ENCODE peak calls at places on chromosomes 13 and 19, in nine cellular contexts. One of them, this sample, is unnamed.

GRCh38 chr13:98206946-98207345 is 29.9 kb upstream of the RNF113B start:
- DNase-seq in osteoblast: peak
- DNase-seq in foreskin keratinocyte: peak
- DNase-seq in transverse colon: no peak
- DNase-seq in A549: no peak
- DNase-seq in Peyer's patch: no peak
- DNase-seq in thoracic aorta: no peak
- DNase-seq in tibial artery: no peak
- DNase-seq in astrocyte: peak
- DNase-seq in this sample: no peak

GRCh38 chr19:3683405-3683865 is 16.8 kb downstream of the PIP5K1C start:
- DNase-seq in osteoblast: no peak
- DNase-seq in foreskin keratinocyte: no peak
- DNase-seq in transverse colon: no peak
- DNase-seq in A549: no peak
- DNase-seq in Peyer's patch: no peak
- DNase-seq in thoracic aorta: no peak
- DNase-seq in tibial artery: no peak
- DNase-seq in astrocyte: peak
- DNase-seq in this sample: no peak

GRCh38 chr13:113969973-113970611 is 3.8 kb downstream of the C13orf46 start:
- DNase-seq in osteoblast: no peak
- DNase-seq in foreskin keratinocyte: no peak
- DNase-seq in transverse colon: peak
- DNase-seq in A549: no peak
- DNase-seq in Peyer's patch: peak
- DNase-seq in thoracic aorta: peak
- DNase-seq in tibial artery: no peak
- DNase-seq in astrocyte: no peak
- DNase-seq in this sample: no peak

GRCh38 chr19:47284324-47284899 is 9.7 kb downstream of the INAFM1 start:
- DNase-seq in osteoblast: peak
- DNase-seq in foreskin keratinocyte: no peak
- DNase-seq in transverse colon: no peak
- DNase-seq in A549: peak
- DNase-seq in Peyer's patch: peak
- DNase-seq in thoracic aorta: no peak
- DNase-seq in tibial artery: no peak
- DNase-seq in astrocyte: peak
- DNase-seq in this sample: no peak

GRCh38 chr19:6738726-6739389 is 622 bp upstream of the TRIP10 start:
- DNase-seq in osteoblast: no peak
- DNase-seq in foreskin keratinocyte: no peak
- DNase-seq in transverse colon: peak
- DNase-seq in A549: no peak
- DNase-seq in Peyer's patch: peak
- DNase-seq in thoracic aorta: no peak
- DNase-seq in tibial artery: peak
- DNase-seq in astrocyte: peak
- DNase-seq in this sample: no peak

GRCh38 chr19:18789883-18790565 is 1.1 kb downstream of the COMP start:
- DNase-seq in osteoblast: peak
- DNase-seq in foreskin keratinocyte: no peak
- DNase-seq in transverse colon: no peak
- DNase-seq in A549: no peak
- DNase-seq in Peyer's patch: no peak
- DNase-seq in thoracic aorta: no peak
- DNase-seq in tibial artery: peak
- DNase-seq in astrocyte: no peak
- DNase-seq in this sample: no peak

GRCh38 chr13:28373803-28374202 is 121.1 kb downstream of the FLT1 start:
- DNase-seq in osteoblast: no peak
- DNase-seq in foreskin keratinocyte: no peak
- DNase-seq in transverse colon: no peak
- DNase-seq in A549: no peak
- DNase-seq in Peyer's patch: no peak
- DNase-seq in thoracic aorta: no peak
- DNase-seq in tibial artery: no peak
- DNase-seq in astrocyte: no peak
- DNase-seq in this sample: no peak

GRCh38 chr13:25300861-25301346 is 521 bp upstream of the NUP58 start:
- DNase-seq in osteoblast: peak
- DNase-seq in foreskin keratinocyte: no peak
- DNase-seq in transverse colon: peak
- DNase-seq in A549: no peak
- DNase-seq in Peyer's patch: peak
- DNase-seq in thoracic aorta: no peak
- DNase-seq in tibial artery: no peak
- DNase-seq in astrocyte: no peak
- DNase-seq in this sample: no peak

GRCh38 chr19:8363803-8364771 is at the start of gene ANGPTL4:
- DNase-seq in osteoblast: peak
- DNase-seq in foreskin keratinocyte: no peak
- DNase-seq in transverse colon: peak
- DNase-seq in A549: peak
- DNase-seq in Peyer's patch: peak
- DNase-seq in thoracic aorta: peak
- DNase-seq in tibial artery: peak
- DNase-seq in astrocyte: peak
- DNase-seq in this sample: peak

GRCh38 chr19:54158812-54159351 is 639 bp downstream of the LENG1 start:
- DNase-seq in osteoblast: no peak
- DNase-seq in foreskin keratinocyte: peak
- DNase-seq in transverse colon: no peak
- DNase-seq in A549: no peak
- DNase-seq in Peyer's patch: no peak
- DNase-seq in thoracic aorta: no peak
- DNase-seq in tibial artery: no peak
- DNase-seq in astrocyte: no peak
- DNase-seq in this sample: no peak

GRCh38 chr19:40467007-40467565 is 285 bp downstream of the SPTBN4 start:
- DNase-seq in osteoblast: peak
- DNase-seq in foreskin keratinocyte: no peak
- DNase-seq in transverse colon: no peak
- DNase-seq in A549: no peak
- DNase-seq in Peyer's patch: no peak
- DNase-seq in thoracic aorta: no peak
- DNase-seq in tibial artery: no peak
- DNase-seq in astrocyte: no peak
- DNase-seq in this sample: no peak

GRCh38 chr13:26998265-26998664 is 173.3 kb downstream of the USP12 start:
- DNase-seq in osteoblast: no peak
- DNase-seq in foreskin keratinocyte: no peak
- DNase-seq in transverse colon: no peak
- DNase-seq in A549: no peak
- DNase-seq in Peyer's patch: no peak
- DNase-seq in thoracic aorta: no peak
- DNase-seq in tibial artery: no peak
- DNase-seq in astrocyte: no peak
- DNase-seq in this sample: no peak
- H3K27ac ChIP-seq in osteoblast: no peak
- H3K27ac ChIP-seq in foreskin keratinocyte: no peak
- H3K27ac ChIP-seq in transverse colon: no peak
- H3K27ac ChIP-seq in A549: no peak
- H3K27ac ChIP-seq in Peyer's patch: no peak
- H3K27ac ChIP-seq in thoracic aorta: no peak
- H3K27ac ChIP-seq in tibial artery: no peak
- H3K27ac ChIP-seq in astrocyte: no peak
- H3K27ac ChIP-seq in this sample: no peak

GRCh38 chr19:42280761-42281174 is 11.7 kb downstream of the CIC start:
- DNase-seq in osteoblast: peak
- DNase-seq in foreskin keratinocyte: no peak
- DNase-seq in transverse colon: peak
- DNase-seq in A549: no peak
- DNase-seq in Peyer's patch: no peak
- DNase-seq in thoracic aorta: no peak
- DNase-seq in tibial artery: peak
- DNase-seq in astrocyte: peak
- DNase-seq in this sample: no peak

GRCh38 chr19:42281175-42282035 is 12.4 kb downstream of the CIC start:
- DNase-seq in osteoblast: no peak
- DNase-seq in foreskin keratinocyte: no peak
- DNase-seq in transverse colon: peak
- DNase-seq in A549: no peak
- DNase-seq in Peyer's patch: peak
- DNase-seq in thoracic aorta: no peak
- DNase-seq in tibial artery: peak
- DNase-seq in astrocyte: peak
- DNase-seq in this sample: no peak

GRCh38 chr19:42277821-42278809 is 9.1 kb downstream of the CIC start:
- DNase-seq in osteoblast: no peak
- DNase-seq in foreskin keratinocyte: no peak
- DNase-seq in transverse colon: no peak
- DNase-seq in A549: no peak
- DNase-seq in Peyer's patch: peak
- DNase-seq in thoracic aorta: no peak
- DNase-seq in tibial artery: no peak
- DNase-seq in astrocyte: no peak
- DNase-seq in this sample: no peak

GRCh38 chr19:42279902-42280760 is 11.1 kb downstream of the CIC start:
- DNase-seq in osteoblast: peak
- DNase-seq in foreskin keratinocyte: peak
- DNase-seq in transverse colon: peak
- DNase-seq in A549: peak
- DNase-seq in Peyer's patch: peak
- DNase-seq in thoracic aorta: peak
- DNase-seq in tibial artery: peak
- DNase-seq in astrocyte: peak
- DNase-seq in this sample: no peak

GRCh38 chr19:42279148-42279901 is 10.3 kb downstream of the CIC start:
- DNase-seq in osteoblast: no peak
- DNase-seq in foreskin keratinocyte: no peak
- DNase-seq in transverse colon: no peak
- DNase-seq in A549: no peak
- DNase-seq in Peyer's patch: peak
- DNase-seq in thoracic aorta: no peak
- DNase-seq in tibial artery: no peak
- DNase-seq in astrocyte: no peak
- DNase-seq in this sample: no peak
- H3K27ac ChIP-seq in osteoblast: peak
- H3K27ac ChIP-seq in foreskin keratinocyte: no peak
- H3K27ac ChIP-seq in transverse colon: peak
- H3K27ac ChIP-seq in A549: peak
- H3K27ac ChIP-seq in Peyer's patch: peak
- H3K27ac ChIP-seq in thoracic aorta: peak
- H3K27ac ChIP-seq in tibial artery: peak
- H3K27ac ChIP-seq in astrocyte: peak
- H3K27ac ChIP-seq in this sample: peak

GRCh38 chr13:73072501-73072900 is 13.7 kb downstream of the KLF5 start:
- DNase-seq in osteoblast: no peak
- DNase-seq in foreskin keratinocyte: no peak
- DNase-seq in transverse colon: no peak
- DNase-seq in A549: no peak
- DNase-seq in Peyer's patch: no peak
- DNase-seq in thoracic aorta: no peak
- DNase-seq in tibial artery: no peak
- DNase-seq in astrocyte: no peak
- DNase-seq in this sample: no peak
- H3K27ac ChIP-seq in osteoblast: no peak
- H3K27ac ChIP-seq in foreskin keratinocyte: peak
- H3K27ac ChIP-seq in transverse colon: peak
- H3K27ac ChIP-seq in A549: peak
- H3K27ac ChIP-seq in Peyer's patch: peak
- H3K27ac ChIP-seq in thoracic aorta: no peak
- H3K27ac ChIP-seq in tibial artery: no peak
- H3K27ac ChIP-seq in astrocyte: no peak
- H3K27ac ChIP-seq in this sample: peak

GRCh38 chr19:5081441-5082161 is 112.7 kb downstream of the KDM4B start:
- DNase-seq in osteoblast: no peak
- DNase-seq in foreskin keratinocyte: no peak
- DNase-seq in transverse colon: no peak
- DNase-seq in A549: no peak
- DNase-seq in Peyer's patch: no peak
- DNase-seq in thoracic aorta: no peak
- DNase-seq in tibial artery: no peak
- DNase-seq in astrocyte: no peak
- DNase-seq in this sample: no peak

GRCh38 chr19:5080030-5080644 is 111.2 kb downstream of the KDM4B start:
- DNase-seq in osteoblast: no peak
- DNase-seq in foreskin keratinocyte: no peak
- DNase-seq in transverse colon: no peak
- DNase-seq in A549: no peak
- DNase-seq in Peyer's patch: no peak
- DNase-seq in thoracic aorta: no peak
- DNase-seq in tibial artery: no peak
- DNase-seq in astrocyte: no peak
- DNase-seq in this sample: no peak

GRCh38 chr19:5079410-5079774 is 110.5 kb downstream of the KDM4B start:
- DNase-seq in osteoblast: no peak
- DNase-seq in foreskin keratinocyte: no peak
- DNase-seq in transverse colon: no peak
- DNase-seq in A549: no peak
- DNase-seq in Peyer's patch: no peak
- DNase-seq in thoracic aorta: no peak
- DNase-seq in tibial artery: no peak
- DNase-seq in astrocyte: no peak
- DNase-seq in this sample: no peak

GRCh38 chr19:5078666-5079409 is 109.9 kb downstream of the KDM4B start:
- DNase-seq in osteoblast: no peak
- DNase-seq in foreskin keratinocyte: no peak
- DNase-seq in transverse colon: no peak
- DNase-seq in A549: no peak
- DNase-seq in Peyer's patch: no peak
- DNase-seq in thoracic aorta: no peak
- DNase-seq in tibial artery: no peak
- DNase-seq in astrocyte: no peak
- DNase-seq in this sample: no peak

DNA sequence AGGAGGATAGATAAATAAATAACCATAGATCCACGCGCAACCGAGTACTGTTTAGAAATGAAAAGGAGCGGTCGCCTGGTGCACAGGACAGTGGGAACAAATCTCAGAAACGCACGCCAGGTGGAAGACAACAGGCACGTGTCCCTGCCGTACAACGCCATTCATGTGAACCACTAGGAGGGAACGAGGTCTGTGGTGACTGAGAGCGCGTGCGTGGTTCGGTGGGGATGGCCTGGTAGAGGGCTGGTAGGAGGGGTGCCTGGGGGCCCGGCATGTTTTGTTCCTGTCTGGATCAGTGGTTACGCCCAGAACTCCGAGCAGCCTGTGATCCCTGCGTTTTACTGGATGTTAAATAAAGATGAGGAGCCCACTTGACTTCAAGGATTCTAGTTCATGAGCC is 111.9 kb downstream of the KDM4B start:
- DNase-seq in osteoblast: no peak
- DNase-seq in foreskin keratinocyte: no peak
- DNase-seq in transverse colon: no peak
- DNase-seq in A549: no peak
- DNase-seq in Peyer's patch: no peak
- DNase-seq in thoracic aorta: no peak
- DNase-seq in tibial artery: no peak
- DNase-seq in astrocyte: no peak
- DNase-seq in this sample: no peak
- H3K27ac ChIP-seq in osteoblast: no peak
- H3K27ac ChIP-seq in foreskin keratinocyte: no peak
- H3K27ac ChIP-seq in transverse colon: no peak
- H3K27ac ChIP-seq in A549: no peak
- H3K27ac ChIP-seq in Peyer's patch: no peak
- H3K27ac ChIP-seq in thoracic aorta: no peak
- H3K27ac ChIP-seq in tibial artery: no peak
- H3K27ac ChIP-seq in astrocyte: no peak
- H3K27ac ChIP-seq in this sample: no peak

GRCh38 chr13:21020176-21020575 is 41.2 kb downstream of the LATS2 start:
- DNase-seq in osteoblast: no peak
- DNase-seq in foreskin keratinocyte: no peak
- DNase-seq in transverse colon: no peak
- DNase-seq in A549: no peak
- DNase-seq in Peyer's patch: no peak
- DNase-seq in thoracic aorta: no peak
- DNase-seq in tibial artery: peak
- DNase-seq in astrocyte: no peak
- DNase-seq in this sample: no peak
- H3K27ac ChIP-seq in osteoblast: no peak
- H3K27ac ChIP-seq in foreskin keratinocyte: no peak
- H3K27ac ChIP-seq in transverse colon: peak
- H3K27ac ChIP-seq in A549: no peak
- H3K27ac ChIP-seq in Peyer's patch: no peak
- H3K27ac ChIP-seq in thoracic aorta: peak
- H3K27ac ChIP-seq in tibial artery: peak
- H3K27ac ChIP-seq in astrocyte: no peak
- H3K27ac ChIP-seq in this sample: no peak

This sample was measured in epithelial cell of prostate.